ENCODE peak calls at places on chromosomes 6 and 20, in eight cellular contexts. M is mammary epithelial cell; I is CD8-positive, alpha-beta T cell; T is heart right ventricle; U is IMR-90; H is hepatocyte; S is MM.1S; F is OCI-LY7. D is an unnamed sample.
A peak's percentile ranks its signal among the peaks of the same experiment; 100 is the strongest.

GRCh38 chr20:4812216-4812615 is 90.5 kb downstream of the PRND start:
- DNase-seq in M (no peak), I (no peak), T (no peak), U (no peak), H (no peak), S (no peak), F (peak; percentile 37), D (peak; percentile 23)

GRCh38 chr20:36462440-36463211 is 78.7 kb upstream of the MYL9 start:
- DNase-seq in M (no peak), I (no peak), T (peak; percentile 83), U (peak; percentile 60), H (peak; percentile 45), S (no peak), F (peak; percentile 49), D (no peak)

GRCh38 chr20:19874328-19874727 is 116.3 kb downstream of the RIN2 start:
- DNase-seq in M (peak; percentile 23), I (no peak), T (no peak), U (no peak), H (no peak), S (no peak), F (no peak), D (no peak)

GRCh38 chr6:71420693-71421328 is 132.2 kb downstream of the OGFRL1 start:
- DNase-seq in M (peak; percentile 95), I (no peak), T (peak; percentile 98), U (peak; percentile 94), H (peak; percentile 97), S (peak; percentile 86), F (no peak), D (no peak)

GRCh38 chr6:17115251-17116089 is 13.6 kb downstream of the STMND1 start:
- DNase-seq in M (peak; percentile 79), I (no peak), T (no peak), U (peak; percentile 93), H (peak; percentile 75), S (no peak), F (no peak), D (no peak)

GRCh38 chr6:149129401-149130077 is 188.0 kb upstream of the TAB2 start:
- DNase-seq in M (peak; percentile 73), I (no peak), T (no peak), U (peak; percentile 65), H (no peak), S (no peak), F (no peak), D (no peak)

GRCh38 chr6:144879436-144879835 is 594.3 kb downstream of the UTRN start:
- DNase-seq in M (no peak), I (no peak), T (no peak), U (no peak), H (no peak), S (no peak), F (no peak), D (no peak)

GRCh38 chr6:15384901-15385300 is 139.0 kb downstream of the JARID2 start:
- DNase-seq in M (no peak), I (no peak), T (no peak), U (no peak), H (no peak), S (peak; percentile 74), F (no peak), D (no peak)

GRCh38 chr6:37943436-37944058 is 124.0 kb downstream of the ZFAND3 start:
- DNase-seq in M (no peak), I (no peak), T (no peak), U (no peak), H (no peak), S (no peak), F (no peak), D (no peak)

GRCh38 chr6:52407467-52407866 is 12.7 kb upstream of the EFHC1 start:
- DNase-seq in M (peak; percentile 37), I (no peak), T (no peak), U (peak; percentile 61), H (peak; percentile 49), S (peak; percentile 74), F (peak; percentile 80), D (peak; percentile 55)

GRCh38 chr6:85449388-85449817 is 480 bp upstream of the NT5E start:
- DNase-seq in M (peak; percentile 80), I (peak; percentile 73), T (peak; percentile 20), U (peak; percentile 85), H (no peak), S (peak; percentile 67), F (no peak), D (peak; percentile 80)

GRCh38 chr6:168999392-168999791 is 254.3 kb downstream of the THBS2 start:
- DNase-seq in M (no peak), I (no peak), T (no peak), U (no peak), H (no peak), S (no peak), F (no peak), D (no peak)

GRCh38 chr20:60102665-60103210 is 144.5 kb downstream of the CDH26 start:
- DNase-seq in M (no peak), I (no peak), T (no peak), U (no peak), H (no peak), S (no peak), F (no peak), D (no peak)

GRCh38 chr20:16947346-16947943 is 199.3 kb downstream of the OTOR start:
- DNase-seq in M (no peak), I (no peak), T (no peak), U (no peak), H (no peak), S (no peak), F (no peak), D (no peak)

GRCh38 chr6:43495409-43495941 is 14.7 kb downstream of the LRRC73 start:
- DNase-seq in M (peak; percentile 58), I (no peak), T (no peak), U (no peak), H (no peak), S (no peak), F (no peak), D (peak; percentile 37)

GRCh38 chr6:106363401-106364138 is 3.1 kb downstream of the CRYBG1 start:
- DNase-seq in M (no peak), I (no peak), T (no peak), U (no peak), H (no peak), S (no peak), F (no peak), D (no peak)

GRCh38 chr6:139863356-139863755 is 488.9 kb upstream of the CITED2 start:
- DNase-seq in M (no peak), I (no peak), T (no peak), U (peak; percentile 81), H (no peak), S (no peak), F (no peak), D (no peak)

GRCh38 chr6:39684790-39685485 is 40.3 kb downstream of the KIF6 start:
- DNase-seq in M (no peak), I (no peak), T (no peak), U (peak; percentile 46), H (no peak), S (no peak), F (no peak), D (no peak)

GRCh38 chr6:121664199-121664598 is 228.8 kb downstream of the GJA1 start:
- DNase-seq in M (no peak), I (no peak), T (no peak), U (peak; percentile 77), H (no peak), S (no peak), F (no peak), D (no peak)

GRCh38 chr6:120405947-120406346 is 928.3 kb downstream of the TBC1D32 start:
- DNase-seq in M (no peak), I (no peak), T (no peak), U (no peak), H (no peak), S (no peak), F (no peak), D (peak; percentile 7)

GRCh38 chr6:13742961-13743735 is 31.5 kb upstream of the RANBP9 start:
- DNase-seq in M (no peak), I (no peak), T (no peak), U (no peak), H (no peak), S (no peak), F (no peak), D (no peak)

GRCh38 chr20:23163562-23163961 is 77.4 kb upstream of the CD93 start:
- DNase-seq in M (no peak), I (no peak), T (no peak), U (no peak), H (no peak), S (no peak), F (no peak), D (no peak)

GRCh38 chr20:35302421-35303335 is 10.5 kb upstream of the FAM83C start:
- DNase-seq in M (peak; percentile 88), I (no peak), T (no peak), U (peak; percentile 88), H (peak; percentile 19), S (no peak), F (no peak), D (no peak)

GRCh38 chr6:144285798-144286502 is 815 bp downstream of the UTRN start:
- DNase-seq in M (peak; percentile 39), I (peak; percentile 68), T (peak; percentile 74), U (peak; percentile 30), H (peak; percentile 66), S (no peak), F (no peak), D (no peak)

GRCh38 chr6:9717568-9717967 is 697.3 kb downstream of the TFAP2A start:
- DNase-seq in M (no peak), I (no peak), T (no peak), U (no peak), H (no peak), S (peak; percentile 65), F (no peak), D (no peak)
- H3K4me3 ChIP-seq in M (no peak overlapping the region), I (no peak overlapping the region), T (no peak overlapping the region), U (no peak overlapping the region), H (no peak overlapping the region), S (peak overlapping the region; percentile 19), F (no peak overlapping the region), D (no peak overlapping the region)

DNA sequence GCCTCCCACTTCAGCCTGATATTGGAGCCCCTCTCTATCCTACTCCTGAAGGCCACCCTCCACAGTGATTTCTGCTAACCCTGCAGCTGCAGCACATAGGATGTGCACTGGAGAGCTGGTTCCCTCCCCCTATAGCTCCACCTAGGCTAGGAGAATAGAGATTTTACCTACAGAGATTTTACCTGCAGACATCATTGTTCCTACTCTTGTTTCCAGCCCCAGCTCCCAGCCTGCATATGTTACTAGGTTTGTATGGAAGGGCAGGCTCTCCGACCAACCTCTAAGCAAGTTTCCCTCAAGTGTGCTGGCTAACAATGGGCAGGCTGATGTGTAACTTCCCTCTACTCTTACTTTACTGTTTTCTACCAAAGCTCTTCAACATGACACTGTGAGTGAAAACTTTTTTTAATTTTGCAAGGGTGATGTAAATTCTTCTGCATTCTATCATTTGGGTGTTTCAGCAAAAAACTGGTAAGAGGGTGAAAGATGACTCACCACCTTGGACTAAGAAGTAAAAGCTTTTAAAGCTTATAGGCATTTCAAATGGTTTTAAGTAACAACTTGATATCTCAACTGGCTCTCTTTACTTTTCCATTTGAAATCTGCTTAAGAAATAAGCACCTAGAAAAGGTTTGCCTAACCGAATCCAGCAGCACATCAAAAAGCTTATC is 106.8 kb downstream of the CDK19 start:
- DNase-seq in M (no peak), I (no peak), T (no peak), U (peak; percentile 65), H (no peak), S (no peak), F (no peak), D (no peak)
- H3K4me3 ChIP-seq in M (no peak overlapping the region), I (no peak overlapping the region), T (no peak overlapping the region), U (no peak overlapping the region), H (no peak overlapping the region), S (no peak overlapping the region), F (no peak overlapping the region), D (no peak overlapping the region)

GRCh38 chr6:1613631-1614447 is 4.1 kb downstream of the FOXC1 start:
- DNase-seq in M (peak; percentile 8), I (no peak), T (no peak), U (peak; percentile 47), H (no peak), S (no peak), F (no peak), D (no peak)
- H3K4me3 ChIP-seq in M (peak overlapping the region; percentile 87), I (no peak overlapping the region), T (peak overlapping the region; percentile 80), U (peak overlapping the region; percentile 85), H (no peak overlapping the region), S (no peak overlapping the region), F (no peak overlapping the region), D (no peak overlapping the region)

GRCh38 chr6:6586167-6586566 is 2.4 kb upstream of the LY86 start:
- DNase-seq in M (no peak), I (no peak), T (no peak), U (no peak), H (no peak), S (no peak), F (no peak), D (no peak)
- H3K4me3 ChIP-seq in M (no peak overlapping the region), I (no peak overlapping the region), T (no peak overlapping the region), U (no peak overlapping the region), H (no peak overlapping the region), S (no peak overlapping the region), F (peak overlapping the region; percentile 76), D (no peak overlapping the region)